ENCODE peak calls at places on chromosomes 12 and 14, in six cellular contexts. V is Right ventricle myocardium inferior, N is left cardiac atrium, M is HepG2, G is T-helper 17 cell, B is A549. W is an unnamed sample.

GRCh38 chr14:64405295-64405694 is 17.1 kb downstream of the MTHFD1 start:
- ATAC-seq in V (no peak), N (no peak), M (no peak), G (no peak), B (no peak), W (no peak)

GRCh38 chr14:61640834-61641170 is 54.5 kb upstream of the HIF1A start:
- ATAC-seq in V (no peak), N (no peak), M (no peak), G (no peak), B (no peak), W (no peak)

GRCh38 chr12:58007875-58008274 is 66.5 kb downstream of the ATP23 start:
- ATAC-seq in V (no peak), N (no peak), M (no peak), G (no peak), B (no peak), W (peak)

GRCh38 chr14:102629700-102630365 is 37.4 kb downstream of the RCOR1 start:
- ATAC-seq in V (no peak), N (peak), M (no peak), G (no peak), B (no peak), W (no peak)

GRCh38 chr12:23950775-23951391 is 1.4 kb upstream of the SOX5 start:
- ATAC-seq in V (peak), N (peak), M (peak), G (no peak), B (peak), W (no peak)

GRCh38 chr14:61229475-61229888 is 51.7 kb downstream of the TMEM30B start:
- ATAC-seq in V (no peak), N (peak), M (no peak), G (no peak), B (no peak), W (no peak)

GRCh38 chr12:92094751-92095161 is 50.9 kb downstream of the BTG1 start:
- ATAC-seq in V (no peak), N (no peak), M (no peak), G (no peak), B (peak), W (no peak)

GRCh38 chr12:48865141-48865440 is 579 bp downstream of the RND1 start:
- ATAC-seq in V (no peak), N (no peak), M (peak), G (peak), B (peak), W (no peak)

GRCh38 chr12:110314308-110314707 is 33.3 kb downstream of the ATP2A2 start:
- ATAC-seq in V (no peak), N (no peak), M (no peak), G (no peak), B (peak), W (peak)

GRCh38 chr12:86727151-86727550 is 471.0 kb upstream of the MGAT4C start:
- ATAC-seq in V (no peak), N (no peak), M (no peak), G (no peak), B (peak), W (no peak)

GRCh38 chr12:23525450-23526072 is 423.9 kb downstream of the SOX5 start:
- ATAC-seq in V (no peak), N (no peak), M (peak), G (no peak), B (no peak), W (no peak)

GRCh38 chr12:54038260-54038759 is 5.5 kb downstream of the HOXC5 start:
- ATAC-seq in V (no peak), N (no peak), M (no peak), G (no peak), B (no peak), W (no peak)

GRCh38 chr14:20559461-20559904 is 1.4 kb downstream of the RNASE9 start:
- ATAC-seq in V (no peak), N (no peak), M (no peak), G (no peak), B (no peak), W (no peak)

GRCh38 chr14:91372680-91373495 is 44.7 kb downstream of the CCDC88C start:
- ATAC-seq in V (no peak), N (no peak), M (no peak), G (peak), B (no peak), W (peak)

GRCh38 chr14:32102152-32102787 is 25.2 kb downstream of the ARHGAP5 start:
- ATAC-seq in V (no peak), N (no peak), M (peak), G (peak), B (no peak), W (peak)

GRCh38 chr14:75811862-75812505 is 150.9 kb downstream of the TTLL5 start:
- ATAC-seq in V (no peak), N (no peak), M (no peak), G (no peak), B (no peak), W (no peak)